ENCODE peak calls at places on chromosomes 4 and X, in eight cellular contexts. S is HepG2, H is fibroblast of lung, Y is GM23248, P is DND-41, L is MM.1S, V is GM23338, M is HCT116. K is an unnamed sample.

GRCh38 chr4:25928956-25929336 is 14.9 kb downstream of the SMIM20 start:
- DNase-seq in P (no peak), M (no peak), H (peak; percentile 48), S (no peak), Y (peak; percentile 53), V (no peak), L (no peak), K (no peak)

GRCh38 chr4:169795585-169795984 is 37.8 kb upstream of the HPF1 start:
- DNase-seq in S (no peak), L (no peak), H (peak; percentile 74), M (no peak), Y (peak; percentile 66), V (peak; percentile 24), P (no peak), K (no peak)

GRCh38 chrX:132094169-132094568 is 33.7 kb downstream of the FRMD7 start:
- DNase-seq in H (peak; percentile 61), S (no peak), V (no peak), M (no peak), P (no peak), L (no peak), Y (peak; percentile 37), K (no peak)

GRCh38 chr4:52643846-52644245 is 15.3 kb downstream of the USP46 start:
- DNase-seq in S (peak; percentile 34), H (peak; percentile 78), P (no peak), Y (peak; percentile 77), L (no peak), M (peak; percentile 4), V (no peak), K (no peak)

GRCh38 chrX:125507119-125507518 is 187.4 kb downstream of the TEX13C start:
- DNase-seq in V (no peak), P (no peak), S (no peak), Y (peak; percentile 47), H (peak; percentile 30), M (no peak), L (no peak), K (no peak)

GRCh38 chr4:133823177-133823576 is 378.4 kb downstream of the PABPC4L start:
- DNase-seq in M (no peak), V (no peak), L (no peak), P (no peak), H (no peak), Y (no peak), S (no peak), K (no peak)

GRCh38 chr4:4618846-4619245 is 77.0 kb upstream of the STX18 start:
- DNase-seq in L (no peak), H (peak; percentile 25), S (no peak), P (no peak), V (no peak), M (no peak), Y (no peak), K (no peak)

GRCh38 chrX:113741744-113742143 is 842.1 kb upstream of the HTR2C start:
- DNase-seq in M (peak; percentile 18), H (peak; percentile 29), V (peak; percentile 38), S (peak; percentile 2), L (peak; percentile 68), Y (peak; percentile 60), P (peak; percentile 41), K (no peak)

GRCh38 chr4:100391913-100392312 is 125.9 kb downstream of the EMCN start:
- DNase-seq in L (peak; percentile 42), V (no peak), S (no peak), M (no peak), Y (peak; percentile 58), H (peak; percentile 81), P (no peak), K (no peak)

GRCh38 chr4:38462659-38463058 is 201.3 kb upstream of the KLF3 start:
- DNase-seq in S (no peak), V (no peak), P (no peak), M (no peak), Y (no peak), H (no peak), L (no peak), K (no peak)

GRCh38 chrX:136260801-136261200 is 9.6 kb upstream of the MAP7D3 start:
- DNase-seq in H (peak; percentile 79), L (no peak), M (no peak), S (no peak), V (no peak), P (no peak), Y (peak; percentile 82), K (no peak)

GRCh38 chr4:153257966-153258365 is 53.7 kb downstream of the TRIM2 start:
- DNase-seq in L (no peak), V (peak; percentile 80), Y (no peak), S (no peak), M (no peak), H (no peak), P (no peak), K (no peak)

GRCh38 chr4:83285022-83285387 is 407 bp upstream of the COQ2 start:
- DNase-seq in M (no peak), H (peak; percentile 55), L (peak; percentile 59), S (no peak), P (no peak), V (peak; percentile 47), Y (peak; percentile 77), K (no peak)

GRCh38 chr4:2756691-2757350 is 685 bp upstream of the TNIP2 start:
- DNase-seq in Y (no peak), V (no peak), L (no peak), S (no peak), P (no peak), M (no peak), H (no peak), K (no peak)

GRCh38 chr4:23815351-23815750 is 74.5 kb downstream of the PPARGC1A start:
- DNase-seq in S (no peak), M (no peak), Y (no peak), L (no peak), V (no peak), P (no peak), H (no peak), K (no peak)

GRCh38 chrX:96027363-96027894 is 657.2 kb upstream of the DIAPH2 start:
- DNase-seq in P (no peak), Y (no peak), L (no peak), S (no peak), V (no peak), H (no peak), M (no peak), K (no peak)

GRCh38 chr4:119647558-119647957 is 19.0 kb upstream of the PDE5A start:
- DNase-seq in P (no peak), H (peak; percentile 64), M (no peak), S (no peak), L (no peak), V (no peak), Y (peak; percentile 80), K (no peak)

GRCh38 chr4:115260195-115260594 is 146.8 kb upstream of the NDST4 start:
- DNase-seq in L (no peak), H (no peak), P (no peak), Y (no peak), M (no peak), V (no peak), S (no peak), K (no peak)

GRCh38 chr4:93748380-93748779 is 80.2 kb upstream of the ATOH1 start:
- DNase-seq in Y (no peak), V (no peak), S (no peak), M (no peak), L (peak; percentile 55), H (no peak), P (no peak), K (peak; percentile 60)

GRCh38 chr4:151462554-151462953 is 53.6 kb downstream of the FHIP1A start:
- DNase-seq in Y (no peak), L (no peak), H (no peak), P (no peak), V (no peak), M (no peak), S (no peak), K (no peak)
- TF ChIP-seq EZH2 in Y (no peak), L (no peak), H (no peak), P (no peak), V (no peak), M (no peak), S (no peak), K (no peak)

GRCh38 chr4:183721207-183722081 is 62.4 kb downstream of the TRAPPC11 start:
- DNase-seq in V (peak; percentile 67), P (no peak), S (peak; percentile 96), L (peak; percentile 74), M (no peak), Y (peak; percentile 70), H (peak; percentile 20), K (no peak)

GRCh38 chr4:183727482-183727881 is 68.4 kb downstream of the TRAPPC11 start:
- DNase-seq in H (no peak), S (peak; percentile 69), V (no peak), M (no peak), L (no peak), Y (no peak), P (no peak), K (no peak)

GRCh38 chr4:183722738-183723560 is 63.9 kb downstream of the TRAPPC11 start:
- DNase-seq in M (no peak), P (no peak), V (peak; percentile 79), Y (peak; percentile 52), S (no peak), H (peak; percentile 37), L (peak; percentile 98), K (no peak)

GRCh38 chr4:183728223-183729068 is 69.4 kb downstream of the TRAPPC11 start:
- DNase-seq in Y (no peak), M (no peak), P (no peak), L (no peak), S (peak; percentile 69), V (no peak), H (no peak), K (no peak)

GRCh38 chr4:183723561-183724228 is 64.6 kb downstream of the TRAPPC11 start:
- DNase-seq in M (no peak), H (no peak), L (no peak), P (no peak), V (no peak), S (peak; percentile 64), Y (no peak), K (no peak)
- H3K4me3 ChIP-seq in M (no peak overlapping the region), H (no peak overlapping the region), L (peak overlapping the region; percentile 49), P (no peak overlapping the region), V (peak overlapping the region; percentile 52), S (no peak overlapping the region), Y (no peak overlapping the region), K (no peak overlapping the region)

GRCh38 chr4:32061916-32062315 is 1341.7 kb downstream of the PCDH7 start:
- DNase-seq in P (no peak), S (no peak), Y (no peak), M (no peak), H (no peak), L (no peak), V (no peak), K (no peak)
- TF ChIP-seq EZH2 in P (no peak), S (no peak), Y (no peak), M (no peak), H (no peak), L (no peak), V (no peak), K (no peak)

DNA sequence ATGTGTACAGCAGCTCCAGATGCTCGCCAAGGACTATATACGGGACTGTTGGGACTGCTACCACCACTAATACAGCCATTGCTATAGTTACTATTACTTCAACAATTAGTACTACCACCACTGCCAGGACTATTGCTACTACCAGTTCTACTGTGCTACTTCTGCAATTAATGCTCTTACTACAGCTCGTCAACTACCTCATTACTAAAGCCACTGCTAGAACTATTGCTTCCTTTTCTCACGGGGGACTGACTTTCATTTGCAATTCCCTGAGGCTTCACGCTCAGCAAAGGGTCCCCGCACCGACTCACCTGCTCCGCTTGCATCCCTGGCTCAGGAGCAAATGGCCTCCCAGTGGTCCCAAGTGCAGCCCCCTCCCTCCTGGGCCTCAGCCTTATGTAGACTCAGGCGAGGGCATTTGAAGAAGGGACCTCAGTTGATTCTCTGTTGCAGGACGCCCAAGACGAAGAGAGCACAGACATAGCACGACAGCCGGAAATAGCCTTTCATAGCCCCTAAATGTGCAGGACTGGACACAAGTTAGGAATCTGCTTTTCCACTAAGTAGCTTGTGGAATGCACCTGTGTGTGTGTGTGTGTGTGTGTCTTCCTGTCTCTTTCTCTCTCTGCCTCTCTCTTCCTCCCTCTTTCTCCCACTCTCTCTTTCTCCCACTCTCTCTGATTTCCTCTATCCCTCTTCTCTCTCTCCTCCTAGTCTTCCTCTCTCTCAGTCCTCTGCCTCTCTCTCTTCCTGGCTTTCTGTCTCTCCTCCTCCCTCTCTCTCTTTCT is 294.8 kb downstream of the ASMT start:
- DNase-seq in Y (no peak), P (no peak), H (no peak), S (no peak), L (no peak), V (no peak), M (no peak), K (no peak)
- H3K4me3 ChIP-seq in Y (no peak overlapping the region), P (no peak overlapping the region), H (no peak overlapping the region), S (no peak overlapping the region), L (no peak overlapping the region), V (no peak overlapping the region), M (no peak overlapping the region), K (no peak overlapping the region)